ENCODE peak calls at places on chromosomes 11 and 22, in four cellular contexts. I is astrocyte of the spinal cord, Y is BJ, J is fibroblast of pulmonary artery. M is an unnamed sample.

GRCh38 chr22:19271856-19272535 is 19.5 kb downstream of the CLTCL1 start:
- DNase-seq in J (no peak), Y (no peak), I (peak), M (no peak)

GRCh38 chr11:63592975-63593395 is 21.2 kb downstream of the PLAAT3 start:
- DNase-seq in I (peak), J (peak), Y (no peak), M (no peak)

GRCh38 chr11:124470516-124471231 is 25.2 kb upstream of the OR8B8 start:
- DNase-seq in Y (no peak), I (no peak), J (peak), M (no peak)

GRCh38 chr22:21444701-21445436 is 22.3 kb upstream of the TMEM191C start:
- DNase-seq in I (no peak), Y (no peak), J (no peak), M (no peak)

GRCh38 chr11:57641426-57641825 is 8.3 kb downstream of the YPEL4 start:
- DNase-seq in J (peak), Y (no peak), I (peak), M (peak)

GRCh38 chr11:64138413-64138812 is 27.5 kb downstream of the MACROD1 start:
- DNase-seq in J (no peak), Y (no peak), I (no peak), M (no peak)

GRCh38 chr11:61757213-61757862 is 4.9 kb downstream of the MYRF start:
- DNase-seq in I (no peak), J (no peak), Y (no peak), M (no peak)

GRCh38 chr11:2582436-2582931 is 117.3 kb downstream of the KCNQ1OT1 start:
- DNase-seq in I (peak), J (no peak), Y (no peak), M (no peak)

GRCh38 chr11:45266693-45267451 is 19.3 kb downstream of the SYT13 start:
- DNase-seq in Y (no peak), I (no peak), J (no peak), M (no peak)

GRCh38 chr11:17563248-17563647 is 16.2 kb downstream of the OTOG start:
- DNase-seq in J (no peak), Y (no peak), I (no peak), M (no peak)

GRCh38 chr11:75277991-75278790 is 37.6 kb downstream of the TPBGL start:
- DNase-seq in I (no peak), J (no peak), Y (no peak), M (no peak)

GRCh38 chr11:134047586-134047999 is 21.3 kb upstream of the JAM3 start:
- DNase-seq in I (peak), Y (peak), J (peak), M (peak)

GRCh38 chr22:36756031-36756430 is 19.9 kb downstream of the IFT27 start:
- DNase-seq in J (no peak), Y (no peak), I (no peak), M (no peak)

GRCh38 chr11:106091480-106092123 is 14.1 kb downstream of the AASDHPPT start:
- DNase-seq in I (peak), Y (no peak), J (peak), M (no peak)

GRCh38 chr11:31442086-31442485 is 67.3 kb downstream of the IMMP1L start:
- DNase-seq in J (no peak), I (no peak), Y (no peak), M (no peak)

GRCh38 chr22:17807086-17807485 is 32.8 kb upstream of the BID start:
- DNase-seq in J (no peak), I (no peak), Y (no peak), M (no peak)

GRCh38 chr11:10298342-10298741 is 4.3 kb upstream of the SBF2 start:
- DNase-seq in J (peak), I (peak), Y (no peak), M (peak)

GRCh38 chr11:128837627-128838026 is 29.5 kb downstream of the KCNJ1 start:
- DNase-seq in Y (no peak), J (peak), I (no peak), M (no peak)

GRCh38 chr22:37214431-37215025 is 2.3 kb upstream of the SSTR3 start:
- DNase-seq in Y (no peak), J (no peak), I (no peak), M (no peak)

GRCh38 chr11:19789245-19789644 is 76.6 kb downstream of the NAV2 start:
- DNase-seq in I (no peak), J (no peak), Y (no peak), M (no peak)

GRCh38 chr22:50665738-50666137 is 6.9 kb upstream of the SHANK3 start:
- DNase-seq in I (no peak), Y (no peak), J (no peak), M (no peak)

GRCh38 chr11:4167292-4167691 is 72.7 kb downstream of the RRM1 start:
- DNase-seq in Y (no peak), J (no peak), I (no peak), M (no peak)

GRCh38 chr11:75839851-75840250 is 24.8 kb downstream of the UVRAG start:
- DNase-seq in Y (no peak), I (no peak), J (peak), M (no peak)

GRCh38 chr11:18012314-18012905 is 437 bp downstream of the SERGEF start:
- DNase-seq in Y (no peak), J (peak), I (peak), M (no peak)

GRCh38 chr11:125772834-125773505 is 5.7 kb downstream of the PATE2 start:
- DNase-seq in J (peak), I (peak), Y (peak), M (peak)

GRCh38 chr11:64594159-64594939 is 3.3 kb downstream of the SLC22A12 start:
- DNase-seq in I (no peak), Y (no peak), J (no peak), M (no peak)

GRCh38 chr11:123020968-123021367 is 39.3 kb upstream of the BSX start:
- DNase-seq in I (peak), J (peak), Y (no peak), M (peak)

GRCh38 chr22:20203142-20204099 is 52.6 kb upstream of the CCDC188 start:
- DNase-seq in I (peak), Y (no peak), J (no peak), M (peak)

GRCh38 chr11:120339394-120339890 is 3.2 kb downstream of the ARHGEF12 start:
- DNase-seq in Y (no peak), I (peak), J (peak), M (peak)
- H3K4me3 ChIP-seq in Y (peak), I (peak), J (peak), M (peak)

DNA sequence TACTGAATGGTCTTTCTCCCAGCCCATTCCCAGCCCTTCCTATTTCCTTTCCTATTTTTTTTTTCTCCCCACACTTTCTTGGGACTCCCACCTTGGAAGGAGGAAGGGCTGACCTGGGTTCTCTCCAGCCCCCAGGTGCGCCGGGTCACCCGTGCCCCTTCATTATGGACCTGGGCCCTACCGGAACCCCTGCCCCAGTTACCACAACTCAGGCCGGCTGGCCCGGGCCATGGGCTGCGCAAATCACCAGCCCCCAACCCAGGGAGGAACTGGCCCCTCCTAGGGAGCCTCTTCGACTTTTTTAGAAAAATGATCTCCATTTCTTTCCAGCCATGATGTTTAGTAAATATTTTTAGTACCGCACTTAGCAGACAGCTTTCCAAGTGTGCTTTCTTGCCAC is 62.2 kb downstream of the MORC2 start:
- DNase-seq in I (no peak), J (no peak), Y (no peak), M (no peak)
- H3K4me3 ChIP-seq in I (no peak), J (no peak), Y (no peak), M (no peak)

DNA sequence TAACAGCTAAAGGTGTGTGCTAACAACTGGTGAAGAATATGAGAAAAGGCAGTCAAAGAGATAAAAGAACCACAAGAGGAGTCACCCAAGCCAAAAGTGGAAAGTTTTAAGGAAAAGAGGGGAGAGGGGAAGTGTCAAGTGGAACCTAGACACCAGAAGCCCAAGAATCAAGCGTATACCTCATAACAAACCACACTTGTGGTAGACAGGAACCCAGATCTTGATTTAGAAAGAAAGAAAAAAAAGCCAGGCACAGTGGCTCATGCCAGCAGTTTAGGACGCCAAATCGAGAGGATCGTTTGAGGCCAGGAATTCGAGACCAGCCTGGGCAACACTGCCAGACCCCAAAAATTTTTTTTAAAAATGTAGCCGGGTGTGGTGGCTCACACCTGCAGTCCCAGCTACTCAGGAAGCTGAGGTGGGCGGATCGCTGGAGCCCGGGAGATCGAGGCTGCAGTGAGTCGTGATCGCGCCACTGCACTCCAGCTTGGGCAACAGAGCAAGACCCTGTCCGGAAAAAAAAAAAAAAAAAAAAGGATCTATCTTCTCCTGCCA is 877 bp downstream of the SLC25A17 start:
- DNase-seq in J (no peak), Y (no peak), I (no peak), M (no peak)
- H3K4me3 ChIP-seq in J (peak), Y (peak), I (peak), M (peak)

GRCh38 chr11:12225046-12225739 is 114.8 kb downstream of the MICAL2 start:
- DNase-seq in I (no peak), Y (no peak), J (no peak), M (no peak)

GRCh38 chr11:12226093-12226492 is 115.7 kb downstream of the MICAL2 start:
- DNase-seq in I (no peak), J (no peak), Y (no peak), M (no peak)

GRCh38 chr11:12223771-12224536 is 113.6 kb downstream of the MICAL2 start:
- DNase-seq in I (no peak), Y (no peak), J (no peak), M (no peak)

GRCh38 chr11:12222099-12222751 is 111.8 kb downstream of the MICAL2 start:
- DNase-seq in J (no peak), Y (no peak), I (peak), M (no peak)

DNA sequence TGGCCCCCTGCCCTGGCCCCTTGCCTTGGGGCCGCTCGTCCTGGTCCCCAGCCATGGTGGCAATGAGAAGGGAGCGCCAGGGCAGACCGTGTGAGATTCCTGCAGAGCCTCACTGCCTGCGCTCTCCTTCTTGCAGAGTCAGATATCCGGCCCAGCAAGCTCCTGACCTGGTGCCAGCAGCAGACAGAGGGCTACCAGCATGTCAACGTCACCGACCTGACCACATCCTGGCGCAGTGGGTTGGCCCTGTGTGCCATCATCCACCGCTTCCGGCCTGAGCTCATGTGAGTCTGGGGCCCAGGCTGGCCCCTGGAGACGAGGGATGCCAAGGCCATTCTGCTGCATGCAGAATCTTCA is 114.1 kb downstream of the MICAL2 start:
- DNase-seq in Y (no peak), J (peak), I (peak), M (no peak)
- H3K4me3 ChIP-seq in Y (no peak), J (no peak), I (no peak), M (no peak)